ENCODE peak calls at places on chromosomes 7 and 10, in five cellular contexts. H, Y, I, Z and M are unnamed samples.

GRCh38 chr10:11775412-11775811 is 33.2 kb downstream of the ECHDC3 start:
- DNase-seq in Y (no peak), I (no peak), Z (no peak), H (no peak), M (no peak)

GRCh38 chr7:151138541-151138910 is 29.0 kb downstream of the GBX1 start:
- DNase-seq in Y (no peak), Z (no peak), H (no peak), I (peak), M (no peak)

GRCh38 chr10:7435674-7436073 is 24.8 kb upstream of the SFMBT2 start:
- DNase-seq in Y (no peak), I (no peak), Z (no peak), H (no peak), M (no peak)

GRCh38 chr7:48786951-48787350 is 137.4 kb upstream of the CDC14C start:
- DNase-seq in Y (no peak), H (no peak), Z (no peak), I (no peak), M (no peak)

GRCh38 chr10:69477968-69478597 is 26.8 kb downstream of the TSPAN15 start:
- DNase-seq in H (no peak), I (no peak), Y (no peak), Z (no peak), M (no peak)

GRCh38 chr10:34911661-34912205 is 96.6 kb upstream of the PARD3 start:
- DNase-seq in H (peak), Y (no peak), Z (no peak), I (no peak), M (no peak)

GRCh38 chr7:28243861-28244260 is 63.3 kb upstream of the JAZF1 start:
- DNase-seq in I (no peak), H (peak), Z (no peak), Y (no peak), M (no peak)

GRCh38 chr7:11779864-11780263 is 52.1 kb downstream of the THSD7A start:
- DNase-seq in I (no peak), Z (no peak), Y (no peak), H (no peak), M (no peak)

GRCh38 chr10:11225935-11226334 is 208.3 kb downstream of the CELF2 start:
- DNase-seq in H (no peak), Y (no peak), Z (no peak), I (no peak), M (peak)

GRCh38 chr7:150685219-150686029 is at the start of gene GIMAP2:
- DNase-seq in Z (no peak), Y (no peak), I (no peak), H (no peak), M (peak)

GRCh38 chr10:80655898-80656297 is 118.2 kb downstream of the SH2D4B start:
- DNase-seq in Z (no peak), I (no peak), Y (no peak), H (no peak), M (no peak)

GRCh38 chr7:151833213-151833651 is 43.7 kb downstream of the PRKAG2 start:
- DNase-seq in H (no peak), I (no peak), Y (no peak), Z (no peak), M (no peak)

GRCh38 chr7:69067397-69067796 is 530.9 kb upstream of the AUTS2 start:
- DNase-seq in I (peak), H (no peak), Y (no peak), Z (no peak), M (no peak)

GRCh38 chr10:30374353-30374752 is 25.3 kb upstream of the MTPAP start:
- DNase-seq in H (no peak), Y (no peak), Z (no peak), I (peak), M (no peak)

GRCh38 chr10:42962120-42962901 is 114.6 kb upstream of the RET start:
- DNase-seq in H (no peak), Z (peak), I (no peak), Y (peak), M (peak)

GRCh38 chr7:39733881-39734571 is 110.7 kb downstream of the RALA start:
- DNase-seq in I (peak), Z (no peak), Y (no peak), H (peak), M (no peak)

GRCh38 chr7:135795846-135796570 is 47.4 kb upstream of the FAM180A start:
- DNase-seq in Y (no peak), Z (no peak), I (no peak), H (no peak), M (no peak)

GRCh38 chr10:43824934-43825333 is 176.3 kb upstream of the ZNF32 start:
- DNase-seq in H (peak), I (no peak), Z (peak), Y (peak), M (peak)

GRCh38 chr10:29163746-29164145 is 125.1 kb upstream of the LYZL1 start:
- DNase-seq in Z (no peak), Y (no peak), I (no peak), H (peak), M (no peak)

GRCh38 chr7:151172273-151173141 is 5.0 kb upstream of the GBX1 start:
- DNase-seq in I (peak), H (peak), Y (peak), Z (peak), M (peak)

GRCh38 chr10:26832960-26833359 is 27.8 kb downstream of the ABI1 start:
- DNase-seq in Z (no peak), Y (no peak), H (no peak), I (peak), M (no peak)

GRCh38 chr7:70177166-70177565 is 578.9 kb downstream of the AUTS2 start:
- DNase-seq in Z (no peak), H (peak), I (no peak), Y (no peak), M (no peak)

GRCh38 chr7:103106336-103107070 is 31.6 kb downstream of the ARMC10 start:
- DNase-seq in Y (no peak), H (no peak), I (peak), Z (no peak), M (no peak)

GRCh38 chr10:63720072-63720537 is 198.9 kb downstream of the REEP3 start:
- DNase-seq in H (peak), I (peak), Y (no peak), Z (no peak), M (no peak)

GRCh38 chr10:103355906-103356599 is 5.1 kb upstream of the PCGF6 start:
- DNase-seq in I (no peak), Y (no peak), H (no peak), Z (no peak), M (no peak)

DNA sequence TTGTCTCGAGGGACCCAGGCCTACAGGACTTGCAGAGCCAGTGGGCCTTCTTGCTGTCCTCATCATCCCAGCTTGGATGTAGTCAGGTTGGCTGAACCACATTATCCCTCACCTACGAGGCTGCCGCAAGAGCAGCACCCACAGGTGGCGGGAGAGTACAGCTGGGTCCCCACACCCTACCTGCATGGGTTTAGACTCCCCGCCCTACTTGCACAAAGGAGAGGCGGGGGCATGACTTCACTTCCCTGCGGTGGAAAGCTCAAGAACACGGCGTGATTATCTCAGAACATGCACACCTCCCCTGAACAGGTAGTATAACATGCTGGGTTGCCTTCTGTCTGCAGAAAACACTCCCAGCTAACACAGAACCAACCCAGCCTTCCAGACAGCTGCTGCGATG is 57.5 kb downstream of the CTBP2 start:
- DNase-seq in Z (no peak), I (no peak), Y (no peak), H (no peak), M (no peak)
- TF ChIP-seq CTCF in Z (no peak), I (no peak), Y (no peak), H (no peak), M (no peak)

GRCh38 chr7:125061776-125062397 is 132.3 kb upstream of the POT1 start:
- DNase-seq in Z (no peak), Y (no peak), H (peak), I (peak), M (no peak)
- TF ChIP-seq CTCF in Z (no peak), Y (no peak), H (no peak), I (no peak), M (no peak)

GRCh38 chr7:50855526-50855925 is 72.8 kb upstream of the GRB10 start:
- DNase-seq in I (no peak), Y (no peak), H (no peak), Z (peak), M (no peak)
- TF ChIP-seq CTCF in I (no peak), Y (no peak), H (no peak), Z (no peak), M (no peak)

GRCh38 chr10:66283064-66283463 is 642.8 kb upstream of the LRRTM3 start:
- DNase-seq in H (no peak), Z (no peak), Y (no peak), I (no peak), M (no peak)

GRCh38 chr10:66273966-66274519 is 651.8 kb upstream of the LRRTM3 start:
- DNase-seq in Z (no peak), Y (no peak), I (no peak), H (no peak), M (no peak)

GRCh38 chr10:66281327-66281726 is 644.5 kb upstream of the LRRTM3 start:
- DNase-seq in H (no peak), Y (no peak), Z (no peak), I (no peak), M (no peak)

DNA sequence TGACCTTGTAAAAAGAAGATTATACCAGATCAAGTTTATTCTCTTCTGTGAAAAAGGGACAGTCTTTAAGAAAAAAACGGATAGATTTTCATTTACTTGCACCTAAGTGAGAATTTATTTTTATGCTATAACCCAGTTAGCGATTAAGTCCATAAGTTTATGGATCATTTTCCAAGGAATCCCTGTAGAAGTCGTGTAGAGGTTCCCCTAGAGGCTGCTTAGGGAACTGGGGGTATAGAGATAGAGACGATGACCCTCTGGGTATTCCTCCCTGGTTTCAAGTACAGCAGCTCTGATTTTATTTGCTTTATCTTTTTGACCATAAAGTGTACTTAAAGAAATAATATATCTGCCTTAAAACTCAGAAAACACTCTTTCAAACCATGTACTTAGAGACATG is 648.4 kb upstream of the LRRTM3 start:
- DNase-seq in Y (no peak), Z (no peak), I (no peak), H (no peak), M (no peak)
- TF ChIP-seq CTCF in Y (no peak), Z (no peak), I (peak), H (no peak), M (no peak)

GRCh38 chr7:129493555-129493954 is 8.8 kb upstream of the SMKR1 start:
- DNase-seq in H (peak), I (no peak), Y (no peak), Z (no peak), M (no peak)
- TF ChIP-seq CTCF in H (no peak), I (peak), Y (no peak), Z (no peak), M (no peak)

GRCh38 chr7:63900394-63901203 is 98.0 kb upstream of the ZNF722 start:
- DNase-seq in Y (peak), I (no peak), Z (peak), H (no peak), M (peak)
- TF ChIP-seq CTCF in Y (no peak), I (no peak), Z (no peak), H (no peak), M (no peak)

DNA sequence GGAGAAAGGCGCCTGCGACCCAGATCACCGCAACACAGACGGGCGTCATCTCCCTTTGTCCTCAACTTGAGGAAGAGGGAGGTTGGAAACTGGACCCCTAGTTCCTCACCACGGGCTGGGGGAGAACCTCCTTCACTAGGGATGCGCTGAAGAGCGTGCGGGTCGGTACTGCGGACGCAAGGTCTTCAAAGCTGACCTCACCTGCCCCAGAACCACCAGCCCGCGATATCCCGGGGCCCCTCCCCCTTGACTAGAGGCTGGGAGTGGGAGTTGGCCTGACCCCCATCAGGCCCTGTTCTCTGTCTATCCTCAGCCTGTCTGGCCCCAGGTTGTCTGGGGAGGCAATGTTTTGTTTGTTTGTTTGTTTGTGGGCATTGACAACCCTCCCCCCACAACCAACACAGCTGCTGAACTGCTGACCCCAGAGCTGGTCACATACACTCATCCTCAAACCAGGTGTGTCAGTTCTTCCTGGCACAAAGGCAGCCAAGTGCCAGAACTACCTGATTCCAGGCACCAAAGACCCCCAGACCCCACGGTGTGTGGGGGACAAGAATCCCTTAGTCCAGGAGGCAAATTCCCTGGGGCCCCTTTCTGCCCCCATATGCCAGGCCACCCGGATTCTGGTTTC is 2.9 kb downstream of the NPM3 start:
- DNase-seq in Z (no peak), H (no peak), Y (no peak), I (peak), M (no peak)
- TF ChIP-seq CTCF in Z (no peak), H (no peak), Y (peak), I (no peak), M (no peak)

DNA sequence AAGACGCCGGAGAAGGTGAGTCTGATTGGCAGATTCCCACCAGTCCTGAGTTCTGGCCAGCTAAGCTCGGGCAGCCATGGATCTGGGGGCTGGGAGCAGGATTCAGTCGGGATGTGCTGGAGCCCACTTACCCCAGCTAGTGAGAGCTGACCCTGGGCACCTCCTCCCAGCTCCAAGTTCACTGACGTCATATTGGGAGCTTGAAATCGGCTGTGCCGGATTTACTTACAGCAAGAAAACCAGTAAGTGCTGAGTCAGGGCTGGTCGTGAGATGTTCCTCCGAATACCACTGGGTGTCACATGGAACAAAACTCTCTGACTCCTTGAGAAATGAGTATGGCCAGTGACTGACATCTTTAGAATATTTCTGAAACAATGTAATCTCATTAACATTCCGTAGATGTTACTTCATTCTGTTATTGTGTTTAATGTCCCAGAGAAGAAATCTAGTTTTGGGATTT is 621.2 kb downstream of the SDK1 start:
- DNase-seq in Z (peak), Y (peak), I (peak), H (peak), M (peak)
- TF ChIP-seq CTCF in Z (no peak), Y (peak), I (peak), H (no peak), M (no peak)

GRCh38 chr10:101310528-101311439 is 43.2 kb upstream of the BTRC start:
- DNase-seq in Y (peak), H (no peak), Z (no peak), I (peak), M (no peak)
- TF ChIP-seq CTCF in Y (no peak), H (no peak), Z (no peak), I (no peak), M (no peak)